ENCODE peak calls at places on chromosomes 2 and 18, in nine cellular contexts. V is body of pancreas, C is nephron progenitor cell, D is stomach, S is right cardiac atrium, N is amniotic stem cell, L is fibroblast of pulmonary artery, O is HFFc6, F is anterior cingulate cortex. W is an unnamed sample.

GRCh38 chr2:236744316-236745105 is 174.9 kb downstream of the ACKR3 start:
- DNase-seq in V (no peak), C (no peak), D (no peak), S (no peak), N (peak; percentile 63), L (peak; percentile 96), O (peak; percentile 95), F (no peak), W (no peak)

GRCh38 chr2:74194799-74195198 is 3.6 kb upstream of the MTHFD2 start:
- DNase-seq in V (no peak), C (no peak), D (no peak), S (no peak), N (no peak), L (no peak), O (no peak), F (no peak), W (no peak)

GRCh38 chr2:143575340-143575739 is 446.1 kb downstream of the ARHGAP15 start:
- DNase-seq in V (no peak), C (no peak), D (no peak), S (no peak), N (no peak), L (peak; percentile 28), O (no peak), F (no peak), W (no peak)

GRCh38 chr2:61793389-61793836 is 60.4 kb downstream of the FAM161A start:
- DNase-seq in V (peak; percentile 72), C (peak; percentile 71), D (peak; percentile 76), S (peak; percentile 54), N (no peak), L (peak; percentile 66), O (peak; percentile 53), F (peak; percentile 8), W (peak; percentile 68)

GRCh38 chr2:120525056-120526046 is 179.4 kb downstream of the INHBB start:
- DNase-seq in V (peak; percentile 57), C (no peak), D (no peak), S (peak; percentile 40), N (no peak), L (no peak), O (no peak), F (no peak), W (no peak)

GRCh38 chr18:65336411-65336810 is 414.4 kb upstream of the CDH7 start:
- DNase-seq in V (no peak), C (no peak), D (no peak), S (no peak), N (no peak), L (no peak), O (no peak), F (no peak), W (no peak)

GRCh38 chr2:130385709-130386108 is 29.9 kb downstream of the PTPN18 start:
- DNase-seq in V (no peak), C (no peak), D (no peak), S (no peak), N (no peak), L (no peak), O (no peak), F (no peak), W (no peak)

GRCh38 chr18:12726774-12727550 is 24.1 kb downstream of the PSMG2 start:
- DNase-seq in V (peak; percentile 58), C (peak; percentile 76), D (peak; percentile 40), S (no peak), N (peak; percentile 26), L (peak; percentile 86), O (peak; percentile 66), F (peak; percentile 44), W (peak; percentile 69)

GRCh38 chr2:60796573-60797509 is 40.8 kb downstream of the PAPOLG start:
- DNase-seq in V (no peak), C (no peak), D (no peak), S (no peak), N (no peak), L (peak; percentile 18), O (no peak), F (no peak), W (peak; percentile 94)

GRCh38 chr2:150088538-150088937 is 398.9 kb downstream of the RND3 start:
- DNase-seq in V (no peak), C (no peak), D (no peak), S (no peak), N (no peak), L (peak; percentile 40), O (no peak), F (no peak), W (no peak)

GRCh38 chr2:151063271-151063670 is 198.4 kb downstream of the RBM43 start:
- DNase-seq in V (no peak), C (no peak), D (no peak), S (no peak), N (peak; percentile 28), L (peak; percentile 89), O (peak; percentile 87), F (no peak), W (peak; percentile 86)

GRCh38 chr2:227766361-227766883 is 20.7 kb downstream of the SCYGR8 start:
- DNase-seq in V (peak; percentile 86), C (peak; percentile 79), D (peak; percentile 85), S (peak; percentile 81), N (peak; percentile 42), L (peak; percentile 86), O (peak; percentile 60), F (peak; percentile 59), W (peak; percentile 38)

GRCh38 chr2:177727577-177728351 is 335.2 kb downstream of the AGPS start:
- DNase-seq in V (no peak), C (no peak), D (no peak), S (no peak), N (no peak), L (no peak), O (no peak), F (no peak), W (no peak)

GRCh38 chr2:1972428-1972827 is 228.1 kb upstream of the PXDN start:
- DNase-seq in V (peak; percentile 49), C (no peak), D (no peak), S (peak; percentile 53), N (no peak), L (peak; percentile 60), O (no peak), F (peak; percentile 58), W (peak; percentile 84)

GRCh38 chr2:29810956-29811355 is 110.4 kb downstream of the ALK start:
- DNase-seq in V (no peak), C (peak; percentile 12), D (no peak), S (no peak), N (no peak), L (no peak), O (no peak), F (no peak), W (no peak)

GRCh38 chr2:236553522-236553921 is 16.1 kb upstream of the ACKR3 start:
- DNase-seq in V (no peak), C (no peak), D (no peak), S (no peak), N (no peak), L (no peak), O (no peak), F (no peak), W (no peak)

GRCh38 chr2:176092270-176093144 is at the start of gene HOXD13:
- DNase-seq in V (no peak), C (peak; percentile 72), D (peak; percentile 17), S (no peak), N (no peak), L (no peak), O (no peak), F (no peak), W (peak; percentile 84)

GRCh38 chr2:183359867-183360266 is 235.6 kb downstream of the NUP35 start:
- DNase-seq in V (no peak), C (no peak), D (no peak), S (no peak), N (no peak), L (peak; percentile 40), O (no peak), F (no peak), W (no peak)

GRCh38 chr2:41698787-41699422 is 348.9 kb upstream of the PKDCC start:
- DNase-seq in V (no peak), C (peak; percentile 72), D (no peak), S (peak; percentile 45), N (no peak), L (peak; percentile 35), O (no peak), F (peak; percentile 61), W (peak; percentile 86)

W was measured in NCI-H2227 treated with DMSO at 0.1 percent for 48 hours.